ENCODE peak calls at places on chromosomes 4 and X, in four cellular contexts. C, O, W and Q are unnamed samples.

GRCh38 chr4:140211693-140212092 is 57.7 kb upstream of the MAML3 start:
- DNase-seq in W (no peak), O (no peak), C (no peak), Q (no peak)

GRCh38 chr4:80307183-80307735 is 28.3 kb upstream of the CFAP299 start:
- DNase-seq in C (no peak), O (no peak), W (no peak), Q (no peak)

GRCh38 chrX:148649145-148649645 is 148.8 kb downstream of the AFF2 start:
- DNase-seq in C (no peak), O (no peak), W (no peak), Q (no peak)

GRCh38 chrX:123731258-123731986 is 1.4 kb downstream of the THOC2 start:
- DNase-seq in O (no peak), C (peak; percentile 35), W (no peak), Q (no peak)

GRCh38 chrX:131675596-131676194 is 131.8 kb downstream of the OR13H1 start:
- DNase-seq in W (no peak), C (peak; percentile 23), O (no peak), Q (no peak)

GRCh38 chr4:169902658-169903345 is 123.4 kb downstream of the MFAP3L start:
- DNase-seq in O (peak; percentile 5), C (no peak), W (no peak), Q (no peak)

GRCh38 chrX:43975747-43976146 is 2.6 kb upstream of the NDP start:
- DNase-seq in C (no peak), W (no peak), O (no peak), Q (no peak)

GRCh38 chrX:120463241-120463640 is 5.9 kb downstream of the LAMP2 start:
- DNase-seq in O (no peak), C (peak; percentile 63), W (no peak), Q (no peak)

GRCh38 chrX:19855700-19856381 is 31.6 kb downstream of the SH3KBP1 start:
- DNase-seq in C (no peak), W (no peak), O (no peak), Q (no peak)